ENCODE peak calls at places on chromosomes 6 and 20, in eight cellular contexts. V is epithelial cell of proximal tubule; L is CD8-positive, alpha-beta memory T cell; X is upper lobe of right lung; R is PC-3; F is DND-41; P is small intestine; B is brain microvascular endothelial cell. S is an unnamed sample.

GRCh38 chr20:58802061-58802460 is 48.6 kb downstream of the GNAS-AS1 start:
- DNase-seq in F (no peak), L (no peak), B (no peak), V (no peak), X (no peak), R (no peak), P (no peak), S (no peak)

GRCh38 chr20:50221501-50222323 is 31.1 kb downstream of the CEBPB start:
- DNase-seq in X (no peak), V (no peak), B (no peak), R (peak; percentile 84), F (no peak), P (no peak), L (no peak), S (no peak)

GRCh38 chr6:13235339-13235738 is 93.0 kb downstream of the TBC1D7 start:
- DNase-seq in P (no peak), V (no peak), F (no peak), X (no peak), R (no peak), B (no peak), L (no peak), S (no peak)

GRCh38 chr6:31730631-31731086 is 1.6 kb upstream of the DDAH2 start:
- DNase-seq in X (no peak), V (no peak), B (no peak), P (no peak), L (no peak), F (no peak), R (no peak), S (no peak)

GRCh38 chr6:11828185-11828897 is 49.7 kb upstream of the ADTRP start:
- DNase-seq in V (no peak), F (no peak), R (no peak), L (no peak), B (no peak), P (no peak), X (no peak), S (no peak)

GRCh38 chr6:27531772-27532459 is 59.0 kb upstream of the ZNF184 start:
- DNase-seq in V (no peak), B (no peak), R (no peak), F (no peak), X (no peak), P (no peak), L (no peak), S (no peak)

GRCh38 chr6:111805511-111806181 is 67.6 kb downstream of the FYN start:
- DNase-seq in P (no peak), X (no peak), L (no peak), B (peak; percentile 67), R (peak; percentile 65), V (peak; percentile 74), F (no peak), S (no peak)

GRCh38 chr20:11585752-11586352 is 331.8 kb upstream of the BTBD3 start:
- DNase-seq in B (peak; percentile 7), V (no peak), R (peak; percentile 67), F (no peak), X (no peak), L (no peak), P (no peak), S (peak; percentile 26)

GRCh38 chr6:5105146-5105545 is 20.0 kb downstream of the PPP1R3G start:
- DNase-seq in P (no peak), V (no peak), X (no peak), F (no peak), R (no peak), L (no peak), B (no peak), S (no peak)

GRCh38 chr20:48298851-48299484 is 513.7 kb upstream of the SULF2 start:
- DNase-seq in F (no peak), P (peak; percentile 66), L (no peak), V (no peak), R (peak; percentile 97), X (no peak), B (peak; percentile 96), S (no peak)

GRCh38 chr6:131586544-131586943 is 13.5 kb downstream of the ARG1 start:
- DNase-seq in P (no peak), L (no peak), X (no peak), F (no peak), B (no peak), V (no peak), R (no peak), S (no peak)

GRCh38 chr6:128807577-128807976 is 75.4 kb upstream of the LAMA2 start:
- DNase-seq in R (peak; percentile 44), B (no peak), X (no peak), P (peak; percentile 18), V (peak; percentile 9), L (no peak), F (no peak), S (peak; percentile 40)

GRCh38 chr6:1600764-1601615 is 8.7 kb upstream of the FOXC1 start:
- DNase-seq in B (no peak), R (no peak), F (no peak), V (no peak), L (no peak), X (no peak), P (peak; percentile 69), S (no peak)

GRCh38 chr6:27539551-27539950 is 66.6 kb upstream of the ZNF184 start:
- DNase-seq in L (no peak), R (no peak), B (no peak), X (no peak), P (no peak), F (no peak), V (no peak), S (no peak)

GRCh38 chr6:21198032-21198640 is 395.4 kb upstream of the SOX4 start:
- DNase-seq in F (no peak), B (no peak), R (no peak), P (no peak), V (no peak), X (no peak), L (no peak), S (no peak)

GRCh38 chr6:17280552-17281090 is 540 bp upstream of the RBM24 start:
- DNase-seq in F (no peak), X (peak; percentile 71), P (peak; percentile 19), V (no peak), L (no peak), B (peak; percentile 15), R (no peak), S (no peak)
- H3K4me3 ChIP-seq in F (no peak overlapping the region), X (peak overlapping the region; percentile 59), P (peak overlapping the region; percentile 58), V (peak overlapping the region; percentile 75), L (no peak overlapping the region), B (peak overlapping the region; percentile 69), R (peak overlapping the region; percentile 88), S (no peak overlapping the region)

GRCh38 chr20:25525295-25525694 is 60.0 kb downstream of the NINL start:
- DNase-seq in B (no peak), L (no peak), F (no peak), R (no peak), P (no peak), V (no peak), X (no peak), S (no peak)

GRCh38 chr20:25525857-25526256 is 59.5 kb downstream of the NINL start:
- DNase-seq in P (no peak), B (peak; percentile 97), L (no peak), X (no peak), F (no peak), R (peak; percentile 79), V (peak; percentile 97), S (no peak)

GRCh38 chr20:25527949-25528348 is 57.4 kb downstream of the NINL start:
- DNase-seq in V (no peak), P (no peak), L (no peak), F (no peak), X (no peak), R (no peak), B (no peak), S (no peak)

GRCh38 chr20:25529295-25529951 is 55.9 kb downstream of the NINL start:
- DNase-seq in F (no peak), P (no peak), V (no peak), X (no peak), R (no peak), B (no peak), L (no peak), S (no peak)

GRCh38 chr20:25526446-25526845 is 58.9 kb downstream of the NINL start:
- DNase-seq in F (no peak), B (no peak), L (no peak), V (no peak), P (no peak), X (no peak), R (no peak), S (no peak)
- H3K4me3 ChIP-seq in F (no peak overlapping the region), B (no peak overlapping the region), L (no peak overlapping the region), V (no peak overlapping the region), P (no peak overlapping the region), X (no peak overlapping the region), R (no peak overlapping the region), S (no peak overlapping the region)

DNA sequence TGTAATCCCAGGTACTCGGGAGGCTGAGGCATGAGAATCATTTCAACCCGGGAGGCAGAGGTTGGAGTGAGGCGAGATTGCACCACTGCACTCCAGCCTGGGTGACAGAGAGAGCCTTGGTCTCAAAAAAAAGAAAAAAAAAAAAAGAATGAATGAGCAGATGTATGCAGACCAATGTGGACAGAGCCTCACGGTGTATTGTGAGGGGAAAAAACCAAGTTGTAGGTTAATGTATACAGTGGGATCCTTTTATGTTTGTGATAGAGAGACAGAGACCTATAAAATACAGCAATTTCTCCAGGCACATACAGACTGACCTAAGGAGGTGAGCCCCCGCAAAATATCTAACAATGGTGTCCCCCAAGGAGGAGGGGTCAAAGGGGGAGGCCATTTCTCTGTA is 11.7 kb downstream of the TGM2 start:
- DNase-seq in P (no peak), V (no peak), X (no peak), L (no peak), R (no peak), F (no peak), B (no peak), S (no peak)
- H3K4me3 ChIP-seq in P (no peak overlapping the region), V (no peak overlapping the region), X (no peak overlapping the region), L (no peak overlapping the region), R (no peak overlapping the region), F (no peak overlapping the region), B (no peak overlapping the region), S (no peak overlapping the region)

GRCh38 chr20:36435799-36436541 is 105.3 kb upstream of the MYL9 start:
- DNase-seq in V (no peak), X (peak; percentile 93), P (peak; percentile 75), R (peak; percentile 81), F (peak; percentile 52), L (peak; percentile 73), B (peak; percentile 32), S (peak; percentile 37)
- H3K4me3 ChIP-seq in V (peak overlapping the region; percentile 45), X (peak overlapping the region; percentile 43), P (peak overlapping the region; percentile 47), R (peak overlapping the region; percentile 45), F (no peak overlapping the region), L (no peak overlapping the region), B (peak overlapping the region; percentile 43), S (no peak overlapping the region)

DNA sequence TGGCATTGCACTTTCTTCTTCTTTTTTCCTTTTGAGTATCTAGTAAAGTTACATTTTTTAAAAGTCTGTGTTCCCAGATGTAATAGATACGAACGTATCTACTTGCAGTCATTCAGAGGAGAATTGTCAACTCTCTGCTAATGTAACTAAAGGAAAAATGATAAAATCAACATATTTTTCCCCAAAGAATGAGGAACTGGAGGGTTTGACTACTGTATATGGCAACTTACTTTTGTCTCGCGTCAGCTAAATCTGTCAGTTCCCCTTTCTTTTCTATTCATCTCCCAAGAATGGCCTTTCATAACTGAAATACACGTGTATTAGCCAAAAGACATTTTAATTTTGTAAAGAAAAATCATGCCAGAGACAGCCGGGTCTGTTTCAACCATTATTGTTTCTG is 5.4 kb downstream of the EYA2 start:
- DNase-seq in P (no peak), L (no peak), R (no peak), F (no peak), B (no peak), X (no peak), V (no peak), S (no peak)
- H3K4me3 ChIP-seq in P (no peak overlapping the region), L (no peak overlapping the region), R (no peak overlapping the region), F (no peak overlapping the region), B (no peak overlapping the region), X (no peak overlapping the region), V (no peak overlapping the region), S (no peak overlapping the region)

GRCh38 chr6:90219168-90219985 is 77.3 kb downstream of the BACH2 start:
- DNase-seq in L (no peak), V (no peak), X (no peak), P (peak; percentile 20), F (peak; percentile 19), R (peak; percentile 32), B (peak; percentile 50), S (no peak)
- H3K4me3 ChIP-seq in L (peak overlapping the region; percentile 28), V (no peak overlapping the region), X (peak overlapping the region; percentile 17), P (no peak overlapping the region), F (no peak overlapping the region), R (peak overlapping the region; percentile 40), B (peak overlapping the region; percentile 33), S (no peak overlapping the region)

S was measured in Jurkat, Clone E6-1.